ENCODE peak calls at places on chromosomes 13 and 19, in six cellular contexts. One of them, this sample, is unnamed.

GRCh38 chr13:52348081-52348480 is 57.9 kb downstream of the THSD1 start:
- DNase-seq in heart left ventricle: no peak
- DNase-seq in fibroblast of mammary gland: peak
- DNase-seq in heart right ventricle: peak
- DNase-seq in mammary epithelial cell: peak
- DNase-seq in activated CD8-positive, alpha-beta T cell treated with anti-CD3 and anti-CD28 coated beads for 36 hours: no peak
- DNase-seq in this sample: peak

GRCh38 chr13:66972659-66973058 is 257.5 kb downstream of the PCDH9 start:
- DNase-seq in activated CD8-positive, alpha-beta T cell treated with anti-CD3 and anti-CD28 coated beads for 36 hours: no peak
- DNase-seq in fibroblast of mammary gland: no peak
- DNase-seq in heart right ventricle: no peak
- DNase-seq in heart left ventricle: no peak
- DNase-seq in mammary epithelial cell: no peak
- DNase-seq in this sample: no peak

GRCh38 chr19:55487884-55488687 is at the start of gene SSC5D:
- DNase-seq in activated CD8-positive, alpha-beta T cell treated with anti-CD3 and anti-CD28 coated beads for 36 hours: no peak
- DNase-seq in heart right ventricle: no peak
- DNase-seq in mammary epithelial cell: no peak
- DNase-seq in heart left ventricle: no peak
- DNase-seq in fibroblast of mammary gland: peak
- DNase-seq in this sample: no peak

GRCh38 chr19:7917292-7918061 is 2.7 kb upstream of the SNAPC2 start:
- DNase-seq in heart right ventricle: no peak
- DNase-seq in fibroblast of mammary gland: peak
- DNase-seq in mammary epithelial cell: no peak
- DNase-seq in heart left ventricle: no peak
- DNase-seq in activated CD8-positive, alpha-beta T cell treated with anti-CD3 and anti-CD28 coated beads for 36 hours: peak
- DNase-seq in this sample: no peak

GRCh38 chr13:106630162-106630561 is 62.2 kb upstream of the ARGLU1 start:
- DNase-seq in heart left ventricle: no peak
- DNase-seq in mammary epithelial cell: no peak
- DNase-seq in activated CD8-positive, alpha-beta T cell treated with anti-CD3 and anti-CD28 coated beads for 36 hours: no peak
- DNase-seq in heart right ventricle: no peak
- DNase-seq in fibroblast of mammary gland: no peak
- DNase-seq in this sample: no peak

GRCh38 chr19:53553865-53554791 is 16.2 kb downstream of the ZNF331 start:
- DNase-seq in heart left ventricle: peak
- DNase-seq in fibroblast of mammary gland: peak
- DNase-seq in mammary epithelial cell: peak
- DNase-seq in activated CD8-positive, alpha-beta T cell treated with anti-CD3 and anti-CD28 coated beads for 36 hours: peak
- DNase-seq in heart right ventricle: peak
- DNase-seq in this sample: peak

GRCh38 chr13:95073826-95074345 is 227.4 kb downstream of the ABCC4 start:
- DNase-seq in heart right ventricle: no peak
- DNase-seq in mammary epithelial cell: no peak
- DNase-seq in heart left ventricle: no peak
- DNase-seq in fibroblast of mammary gland: no peak
- DNase-seq in activated CD8-positive, alpha-beta T cell treated with anti-CD3 and anti-CD28 coated beads for 36 hours: no peak
- DNase-seq in this sample: no peak

GRCh38 chr19:32599736-32600157 is 18.8 kb downstream of the PDCD5 start:
- DNase-seq in fibroblast of mammary gland: peak
- DNase-seq in mammary epithelial cell: peak
- DNase-seq in heart left ventricle: no peak
- DNase-seq in activated CD8-positive, alpha-beta T cell treated with anti-CD3 and anti-CD28 coated beads for 36 hours: peak
- DNase-seq in heart right ventricle: peak
- DNase-seq in this sample: peak

GRCh38 chr19:29002336-29002735 is 210.6 kb downstream of the UQCRFS1 start:
- DNase-seq in activated CD8-positive, alpha-beta T cell treated with anti-CD3 and anti-CD28 coated beads for 36 hours: no peak
- DNase-seq in heart right ventricle: no peak
- DNase-seq in heart left ventricle: no peak
- DNase-seq in fibroblast of mammary gland: no peak
- DNase-seq in mammary epithelial cell: no peak
- DNase-seq in this sample: no peak

GRCh38 chr19:30316560-30317106 is 55.6 kb upstream of the ZNF536 start:
- DNase-seq in heart left ventricle: no peak
- DNase-seq in heart right ventricle: no peak
- DNase-seq in fibroblast of mammary gland: no peak
- DNase-seq in mammary epithelial cell: no peak
- DNase-seq in activated CD8-positive, alpha-beta T cell treated with anti-CD3 and anti-CD28 coated beads for 36 hours: no peak
- DNase-seq in this sample: no peak

GRCh38 chr13:114161644-114162532 is 17.2 kb upstream of the CFAP97D2 start:
- DNase-seq in heart left ventricle: peak
- DNase-seq in fibroblast of mammary gland: peak
- DNase-seq in heart right ventricle: peak
- DNase-seq in mammary epithelial cell: no peak
- DNase-seq in activated CD8-positive, alpha-beta T cell treated with anti-CD3 and anti-CD28 coated beads for 36 hours: no peak
- DNase-seq in this sample: peak

GRCh38 chr13:111486801-111487200 is 166.4 kb downstream of the TEX29 start:
- DNase-seq in heart left ventricle: no peak
- DNase-seq in fibroblast of mammary gland: no peak
- DNase-seq in heart right ventricle: no peak
- DNase-seq in activated CD8-positive, alpha-beta T cell treated with anti-CD3 and anti-CD28 coated beads for 36 hours: no peak
- DNase-seq in mammary epithelial cell: no peak
- DNase-seq in this sample: no peak

GRCh38 chr19:23345838-23346237 is 49.4 kb downstream of the ZNF91 start:
- DNase-seq in mammary epithelial cell: no peak
- DNase-seq in heart right ventricle: no peak
- DNase-seq in heart left ventricle: no peak
- DNase-seq in activated CD8-positive, alpha-beta T cell treated with anti-CD3 and anti-CD28 coated beads for 36 hours: no peak
- DNase-seq in fibroblast of mammary gland: no peak
- DNase-seq in this sample: no peak
- TF ChIP-seq CTCF in mammary epithelial cell: no peak
- TF ChIP-seq CTCF in heart right ventricle: no peak
- TF ChIP-seq CTCF in heart left ventricle: no peak
- TF ChIP-seq CTCF in activated CD8-positive, alpha-beta T cell treated with anti-CD3 and anti-CD28 coated beads for 36 hours: no peak
- TF ChIP-seq CTCF in fibroblast of mammary gland: no peak
- TF ChIP-seq CTCF in this sample: peak

GRCh38 chr19:12668346-12668745 is 1.7 kb downstream of the WDR83 start:
- DNase-seq in mammary epithelial cell: no peak
- DNase-seq in heart right ventricle: no peak
- DNase-seq in activated CD8-positive, alpha-beta T cell treated with anti-CD3 and anti-CD28 coated beads for 36 hours: no peak
- DNase-seq in fibroblast of mammary gland: no peak
- DNase-seq in heart left ventricle: no peak
- DNase-seq in this sample: no peak

GRCh38 chr19:12668937-12669271 is 2.3 kb downstream of the WDR83 start:
- DNase-seq in heart right ventricle: peak
- DNase-seq in heart left ventricle: peak
- DNase-seq in fibroblast of mammary gland: peak
- DNase-seq in activated CD8-positive, alpha-beta T cell treated with anti-CD3 and anti-CD28 coated beads for 36 hours: peak
- DNase-seq in mammary epithelial cell: peak
- DNase-seq in this sample: peak

GRCh38 chr19:12667903-12668302 is 1.3 kb downstream of the WDR83 start:
- DNase-seq in mammary epithelial cell: no peak
- DNase-seq in heart left ventricle: no peak
- DNase-seq in heart right ventricle: no peak
- DNase-seq in fibroblast of mammary gland: no peak
- DNase-seq in activated CD8-positive, alpha-beta T cell treated with anti-CD3 and anti-CD28 coated beads for 36 hours: no peak
- DNase-seq in this sample: no peak

GRCh38 chr19:12670159-12670928 is 3.7 kb downstream of the WDR83 start:
- DNase-seq in heart right ventricle: no peak
- DNase-seq in activated CD8-positive, alpha-beta T cell treated with anti-CD3 and anti-CD28 coated beads for 36 hours: no peak
- DNase-seq in mammary epithelial cell: no peak
- DNase-seq in fibroblast of mammary gland: no peak
- DNase-seq in heart left ventricle: no peak
- DNase-seq in this sample: no peak

GRCh38 chr19:12669272-12670158 is 2.9 kb downstream of the WDR83 start:
- DNase-seq in mammary epithelial cell: peak
- DNase-seq in heart left ventricle: peak
- DNase-seq in fibroblast of mammary gland: peak
- DNase-seq in activated CD8-positive, alpha-beta T cell treated with anti-CD3 and anti-CD28 coated beads for 36 hours: peak
- DNase-seq in heart right ventricle: peak
- DNase-seq in this sample: peak
- TF ChIP-seq CTCF in mammary epithelial cell: no peak
- TF ChIP-seq CTCF in heart left ventricle: no peak
- TF ChIP-seq CTCF in fibroblast of mammary gland: no peak
- TF ChIP-seq CTCF in activated CD8-positive, alpha-beta T cell treated with anti-CD3 and anti-CD28 coated beads for 36 hours: no peak
- TF ChIP-seq CTCF in heart right ventricle: no peak
- TF ChIP-seq CTCF in this sample: no peak

DNA sequence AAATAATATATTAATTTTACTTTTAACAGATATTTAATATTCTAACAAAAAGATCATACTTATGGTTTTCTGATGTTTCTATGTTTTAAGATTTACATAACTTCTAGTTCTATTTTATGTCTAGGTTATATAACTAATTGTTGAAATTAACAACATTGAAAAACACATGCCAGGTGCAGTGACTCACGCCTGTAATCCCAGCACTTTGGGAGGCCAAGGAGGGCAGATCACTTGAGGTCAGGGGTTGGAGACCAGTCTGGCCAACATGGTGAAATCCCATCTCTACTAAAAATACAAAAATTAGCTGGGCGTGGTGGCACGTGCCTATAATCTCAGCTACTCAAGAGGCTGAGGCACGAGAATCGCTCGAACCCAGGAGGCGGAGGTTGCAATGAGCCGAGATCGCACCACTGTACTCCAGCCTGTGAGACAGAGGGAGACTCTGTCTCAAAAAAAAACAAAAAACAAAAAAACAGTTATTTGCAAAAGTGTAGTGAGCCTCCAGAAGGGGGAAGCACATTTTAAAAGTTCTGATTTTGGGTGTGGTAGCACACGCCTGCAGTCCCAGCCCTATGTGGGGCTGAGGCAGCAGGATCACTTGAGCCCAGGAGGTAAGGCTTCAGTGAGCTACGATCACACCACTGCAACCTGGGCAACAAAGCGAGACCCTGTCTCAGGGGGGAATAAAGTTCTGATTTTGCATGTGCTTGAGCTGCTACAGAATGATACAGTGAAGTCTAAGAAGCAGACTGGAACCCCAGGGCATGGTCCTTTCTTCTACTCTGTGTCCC is 18.6 kb downstream of the MIPEP start:
- DNase-seq in heart right ventricle: no peak
- DNase-seq in mammary epithelial cell: no peak
- DNase-seq in heart left ventricle: no peak
- DNase-seq in fibroblast of mammary gland: no peak
- DNase-seq in activated CD8-positive, alpha-beta T cell treated with anti-CD3 and anti-CD28 coated beads for 36 hours: no peak
- DNase-seq in this sample: no peak
- TF ChIP-seq CTCF in heart right ventricle: no peak
- TF ChIP-seq CTCF in mammary epithelial cell: no peak
- TF ChIP-seq CTCF in heart left ventricle: no peak
- TF ChIP-seq CTCF in fibroblast of mammary gland: no peak
- TF ChIP-seq CTCF in activated CD8-positive, alpha-beta T cell treated with anti-CD3 and anti-CD28 coated beads for 36 hours: no peak
- TF ChIP-seq CTCF in this sample: no peak

DNA sequence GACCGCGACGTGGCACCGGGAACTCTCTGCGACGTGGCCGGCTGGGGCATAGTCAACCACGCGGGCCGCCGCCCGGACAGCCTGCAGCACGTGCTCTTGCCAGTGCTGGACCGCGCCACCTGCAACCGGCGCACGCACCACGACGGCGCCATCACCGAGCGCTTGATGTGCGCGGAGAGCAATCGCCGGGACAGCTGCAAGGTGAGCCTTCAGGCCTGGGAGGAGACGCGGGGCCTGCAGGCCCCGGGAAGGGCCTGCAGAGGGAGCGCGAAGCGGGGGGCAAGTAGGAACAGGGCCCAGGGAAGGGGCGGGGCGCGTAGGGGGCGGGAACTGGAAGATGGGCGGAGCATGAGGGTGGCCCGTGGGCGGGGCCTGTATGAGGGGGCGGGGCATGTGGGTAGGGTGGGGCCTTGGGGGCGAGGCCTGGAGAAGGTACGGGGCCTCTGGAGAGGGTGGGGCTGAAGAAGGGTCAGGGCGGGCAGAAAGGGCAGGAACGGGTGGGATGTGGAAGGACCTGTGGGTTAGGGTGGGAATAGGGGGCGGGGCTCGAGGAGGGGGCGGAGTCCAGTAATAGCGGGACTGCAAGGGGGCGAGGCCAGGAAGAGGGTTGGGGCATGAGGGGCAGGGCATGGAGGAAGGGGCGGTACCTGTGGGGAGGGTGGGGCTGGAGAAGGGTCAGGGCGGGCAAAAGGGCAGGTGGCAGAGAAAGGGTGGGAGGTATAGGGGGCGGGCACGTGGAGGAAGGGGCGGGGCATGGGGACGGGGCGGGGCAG is 2.5 kb downstream of the CFD start:
- DNase-seq in activated CD8-positive, alpha-beta T cell treated with anti-CD3 and anti-CD28 coated beads for 36 hours: peak
- DNase-seq in heart right ventricle: no peak
- DNase-seq in mammary epithelial cell: peak
- DNase-seq in heart left ventricle: no peak
- DNase-seq in fibroblast of mammary gland: no peak
- DNase-seq in this sample: peak
- TF ChIP-seq CTCF in activated CD8-positive, alpha-beta T cell treated with anti-CD3 and anti-CD28 coated beads for 36 hours: no peak
- TF ChIP-seq CTCF in heart right ventricle: no peak
- TF ChIP-seq CTCF in mammary epithelial cell: no peak
- TF ChIP-seq CTCF in heart left ventricle: no peak
- TF ChIP-seq CTCF in fibroblast of mammary gland: no peak
- TF ChIP-seq CTCF in this sample: no peak

GRCh38 chr19:3687393-3687773 is 12.9 kb downstream of the PIP5K1C start:
- DNase-seq in mammary epithelial cell: no peak
- DNase-seq in activated CD8-positive, alpha-beta T cell treated with anti-CD3 and anti-CD28 coated beads for 36 hours: no peak
- DNase-seq in heart left ventricle: no peak
- DNase-seq in fibroblast of mammary gland: no peak
- DNase-seq in heart right ventricle: no peak
- DNase-seq in this sample: no peak

GRCh38 chr19:3684817-3685410 is 15.4 kb downstream of the PIP5K1C start:
- DNase-seq in heart left ventricle: no peak
- DNase-seq in activated CD8-positive, alpha-beta T cell treated with anti-CD3 and anti-CD28 coated beads for 36 hours: no peak
- DNase-seq in heart right ventricle: no peak
- DNase-seq in mammary epithelial cell: no peak
- DNase-seq in fibroblast of mammary gland: no peak
- DNase-seq in this sample: no peak

GRCh38 chr19:3691372-3691716 is 8.9 kb downstream of the PIP5K1C start:
- DNase-seq in heart right ventricle: no peak
- DNase-seq in activated CD8-positive, alpha-beta T cell treated with anti-CD3 and anti-CD28 coated beads for 36 hours: no peak
- DNase-seq in mammary epithelial cell: no peak
- DNase-seq in heart left ventricle: no peak
- DNase-seq in fibroblast of mammary gland: no peak
- DNase-seq in this sample: no peak

GRCh38 chr19:3690551-3691371 is 9.5 kb downstream of the PIP5K1C start:
- DNase-seq in activated CD8-positive, alpha-beta T cell treated with anti-CD3 and anti-CD28 coated beads for 36 hours: peak
- DNase-seq in mammary epithelial cell: no peak
- DNase-seq in heart left ventricle: no peak
- DNase-seq in fibroblast of mammary gland: no peak
- DNase-seq in heart right ventricle: no peak
- DNase-seq in this sample: no peak

DNA sequence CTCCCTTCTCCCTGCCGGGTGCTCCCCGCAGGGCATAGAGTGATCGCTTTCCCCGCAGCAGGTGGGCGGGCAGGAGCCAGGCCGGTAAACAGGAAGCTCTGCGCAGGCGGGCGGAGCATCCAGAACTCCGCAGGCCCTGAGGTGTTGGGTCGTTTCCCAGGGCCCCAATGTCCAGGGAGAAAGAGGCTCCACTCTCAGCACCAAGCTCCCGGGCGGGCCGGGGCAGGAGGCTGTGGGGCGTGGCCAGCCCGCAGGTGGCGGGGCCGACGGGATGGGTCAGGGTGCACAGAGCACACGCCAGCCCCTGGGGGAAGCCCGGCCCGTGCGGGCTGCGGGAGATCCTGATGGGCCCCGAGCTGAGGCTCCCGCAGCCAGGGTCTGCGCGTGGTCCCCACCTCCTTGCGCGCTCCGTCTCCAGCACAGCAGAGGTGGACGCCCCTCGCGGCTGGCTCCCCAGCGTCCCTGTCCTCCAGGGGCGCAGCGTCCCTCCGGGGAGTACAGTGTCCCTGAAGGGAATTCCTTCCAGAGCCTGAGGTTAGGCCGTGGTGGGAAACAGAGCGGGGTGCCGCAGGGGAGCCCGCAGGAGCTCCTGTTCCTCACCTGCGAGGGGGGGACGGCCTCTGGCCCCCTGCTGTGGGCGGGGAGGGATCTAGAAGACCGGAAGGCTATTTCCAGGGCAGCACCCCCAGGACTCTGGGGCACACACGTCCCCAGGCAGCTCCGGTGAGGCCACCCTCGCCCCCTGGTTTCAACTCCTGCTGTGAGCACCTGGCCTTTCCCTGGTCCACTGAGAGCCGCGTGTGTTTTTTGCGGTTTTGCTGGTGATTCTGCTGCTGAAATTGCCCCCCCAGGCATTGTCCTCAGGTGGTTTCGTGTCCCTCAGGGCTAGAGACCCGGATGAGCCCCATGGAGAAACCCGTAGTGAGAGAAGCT is 12.2 kb downstream of the PIP5K1C start:
- DNase-seq in fibroblast of mammary gland: no peak
- DNase-seq in mammary epithelial cell: peak
- DNase-seq in activated CD8-positive, alpha-beta T cell treated with anti-CD3 and anti-CD28 coated beads for 36 hours: peak
- DNase-seq in heart left ventricle: peak
- DNase-seq in heart right ventricle: no peak
- DNase-seq in this sample: no peak
- TF ChIP-seq CTCF in fibroblast of mammary gland: no peak
- TF ChIP-seq CTCF in mammary epithelial cell: no peak
- TF ChIP-seq CTCF in activated CD8-positive, alpha-beta T cell treated with anti-CD3 and anti-CD28 coated beads for 36 hours: no peak
- TF ChIP-seq CTCF in heart left ventricle: no peak
- TF ChIP-seq CTCF in heart right ventricle: no peak
- TF ChIP-seq CTCF in this sample: no peak